ENCODE peak calls at places on chromosomes 12 and 14, in four cellular contexts. One of them, this sample, is unnamed. For H3K36me3, the result is how much of the 10 kb centered on the place peaks cover.

GRCh38 chr12:109723311-109723791 is 9.7 kb downstream of the FAM222A start:
- DNase-seq in mesendoderm: no peak
- DNase-seq in tibial nerve: no peak
- DNase-seq in effector memory CD4-positive, alpha-beta T cell: no peak
- DNase-seq in this sample: no peak

GRCh38 chr14:89330236-89331002 is 86.6 kb downstream of the FOXN3 start:
- DNase-seq in mesendoderm: no peak
- DNase-seq in tibial nerve: peak
- DNase-seq in effector memory CD4-positive, alpha-beta T cell: no peak
- DNase-seq in this sample: no peak

GRCh38 chr12:88400302-88400701 is 180.0 kb downstream of the KITLG start:
- DNase-seq in mesendoderm: no peak
- DNase-seq in tibial nerve: no peak
- DNase-seq in effector memory CD4-positive, alpha-beta T cell: no peak
- DNase-seq in this sample: no peak

GRCh38 chr12:123363743-123364531 is 710 bp downstream of the SBNO1 start:
- DNase-seq in mesendoderm: peak
- DNase-seq in tibial nerve: peak
- DNase-seq in effector memory CD4-positive, alpha-beta T cell: no peak
- DNase-seq in this sample: peak

GRCh38 chr12:29743801-29744200 is 39.9 kb downstream of the TMTC1 start:
- DNase-seq in mesendoderm: peak
- DNase-seq in tibial nerve: no peak
- DNase-seq in effector memory CD4-positive, alpha-beta T cell: no peak
- DNase-seq in this sample: no peak

GRCh38 chr14:89936654-89937185 is 17.8 kb downstream of the EFCAB11 start:
- DNase-seq in mesendoderm: no peak
- DNase-seq in tibial nerve: no peak
- DNase-seq in effector memory CD4-positive, alpha-beta T cell: no peak
- DNase-seq in this sample: no peak

GRCh38 chr12:14326699-14327098 is 38.8 kb upstream of the ATF7IP start:
- DNase-seq in mesendoderm: no peak
- DNase-seq in tibial nerve: no peak
- DNase-seq in effector memory CD4-positive, alpha-beta T cell: no peak
- DNase-seq in this sample: no peak

GRCh38 chr12:43148711-43149110 is 403.3 kb downstream of the ADAMTS20 start:
- DNase-seq in mesendoderm: peak
- DNase-seq in tibial nerve: no peak
- DNase-seq in effector memory CD4-positive, alpha-beta T cell: no peak
- DNase-seq in this sample: no peak

GRCh38 chr12:50196537-50196936 is 29.4 kb upstream of the CERS5 start:
- DNase-seq in mesendoderm: no peak
- DNase-seq in tibial nerve: no peak
- DNase-seq in effector memory CD4-positive, alpha-beta T cell: no peak
- DNase-seq in this sample: no peak
- H3K36me3 ChIP-seq in mesendoderm: under half
- H3K36me3 ChIP-seq in tibial nerve: under half
- H3K36me3 ChIP-seq in effector memory CD4-positive, alpha-beta T cell: under half
- H3K36me3 ChIP-seq in this sample: under half

DNA sequence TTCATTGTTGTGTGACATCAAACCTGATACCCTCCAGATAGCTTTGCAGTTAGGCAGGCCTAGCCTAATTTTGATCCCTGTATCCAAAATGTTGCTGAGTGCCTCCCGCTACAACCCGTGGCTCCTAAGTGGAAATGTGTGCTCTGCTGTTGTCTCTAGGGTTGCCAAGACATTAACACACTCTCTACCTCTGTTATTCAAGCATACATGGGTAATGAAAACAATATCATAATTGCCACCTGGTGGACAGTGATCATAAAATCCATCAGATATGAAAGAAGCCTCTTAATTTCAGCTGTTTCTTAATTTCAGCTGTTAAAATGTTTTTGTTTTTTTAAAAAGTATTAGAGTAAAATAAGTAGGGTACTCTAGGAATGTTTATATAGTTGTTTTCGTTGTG is 93.5 kb downstream of the PLEKHA5 start:
- DNase-seq in mesendoderm: no peak
- DNase-seq in tibial nerve: no peak
- DNase-seq in effector memory CD4-positive, alpha-beta T cell: no peak
- DNase-seq in this sample: no peak
- H3K36me3 ChIP-seq in mesendoderm: under half
- H3K36me3 ChIP-seq in tibial nerve: under half
- H3K36me3 ChIP-seq in effector memory CD4-positive, alpha-beta T cell: under half
- H3K36me3 ChIP-seq in this sample: under half

GRCh38 chr14:105450123-105450505 is 24.5 kb upstream of the CRIP2 start:
- DNase-seq in mesendoderm: no peak
- DNase-seq in tibial nerve: no peak
- DNase-seq in effector memory CD4-positive, alpha-beta T cell: no peak
- DNase-seq in this sample: no peak
- H3K36me3 ChIP-seq in mesendoderm: under half
- H3K36me3 ChIP-seq in tibial nerve: under half
- H3K36me3 ChIP-seq in effector memory CD4-positive, alpha-beta T cell: under half
- H3K36me3 ChIP-seq in this sample: under half

GRCh38 chr14:69088523-69089445 is 64.1 kb downstream of the DCAF5 start:
- DNase-seq in mesendoderm: no peak
- DNase-seq in tibial nerve: no peak
- DNase-seq in effector memory CD4-positive, alpha-beta T cell: no peak
- DNase-seq in this sample: no peak
- H3K36me3 ChIP-seq in mesendoderm: under half
- H3K36me3 ChIP-seq in tibial nerve: under half
- H3K36me3 ChIP-seq in effector memory CD4-positive, alpha-beta T cell: under half
- H3K36me3 ChIP-seq in this sample: under half

GRCh38 chr14:94481468-94482131 is 5.6 kb upstream of the SERPINA9 start:
- DNase-seq in mesendoderm: no peak
- DNase-seq in tibial nerve: no peak
- DNase-seq in effector memory CD4-positive, alpha-beta T cell: no peak
- DNase-seq in this sample: no peak
- H3K36me3 ChIP-seq in mesendoderm: under half
- H3K36me3 ChIP-seq in tibial nerve: under half
- H3K36me3 ChIP-seq in effector memory CD4-positive, alpha-beta T cell: under half
- H3K36me3 ChIP-seq in this sample: under half

DNA sequence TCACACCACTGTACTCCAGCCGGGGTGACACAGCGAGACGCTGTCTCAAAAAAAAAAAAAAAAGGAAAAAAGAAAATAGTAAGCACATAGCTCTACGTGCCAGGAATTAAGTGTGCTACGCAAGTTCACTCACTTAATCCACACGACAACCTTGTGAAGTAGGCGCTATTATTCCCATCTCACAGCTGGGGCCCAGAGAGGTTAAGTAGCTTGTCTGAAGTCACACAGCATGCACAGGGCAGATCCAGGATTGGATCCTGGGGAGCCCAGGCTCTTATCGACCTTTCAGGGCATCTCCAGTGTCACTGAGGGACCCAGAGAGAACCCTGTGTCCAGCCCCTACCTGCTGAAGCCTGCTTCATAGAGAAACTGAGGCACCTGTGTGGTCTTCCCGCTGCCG is 11.9 kb downstream of the DHX37 start:
- DNase-seq in mesendoderm: no peak
- DNase-seq in tibial nerve: no peak
- DNase-seq in effector memory CD4-positive, alpha-beta T cell: no peak
- DNase-seq in this sample: no peak
- H3K36me3 ChIP-seq in mesendoderm: under half
- H3K36me3 ChIP-seq in tibial nerve: under half
- H3K36me3 ChIP-seq in effector memory CD4-positive, alpha-beta T cell: half or more
- H3K36me3 ChIP-seq in this sample: under half